ENCODE peak calls at places on chromosome 18, in four cellular contexts. D, T, Z and O are unnamed samples.

GRCh38 chr18:77096936-77097886 is 35.4 kb downstream of the MBP start:
- DNase-seq in Z (no peak), D (no peak), T (no peak), O (no peak)

GRCh38 chr18:21505231-21505630 is 95.3 kb downstream of the ESCO1 start:
- DNase-seq in D (no peak), T (no peak), Z (no peak), O (no peak)

GRCh38 chr18:40984856-40985255 is 970.2 kb upstream of the PIK3C3 start:
- DNase-seq in T (no peak), Z (peak; percentile 29), D (no peak), O (peak; percentile 37)

GRCh38 chr18:47286776-47287410 is 35.4 kb upstream of the SKOR2 start:
- DNase-seq in D (no peak), T (no peak), Z (no peak), O (no peak)

GRCh38 chr18:69956655-69957054 is 9.0 kb upstream of the CD226 start:
- DNase-seq in Z (no peak), D (no peak), T (no peak), O (no peak)

GRCh38 chr18:22219568-22220355 is 50.4 kb downstream of the GATA6 start:
- DNase-seq in T (no peak), D (no peak), Z (no peak), O (no peak)

GRCh38 chr18:38886235-38886634 is 1320.6 kb upstream of the CELF4 start:
- DNase-seq in D (no peak), T (no peak), Z (no peak), O (no peak)

GRCh38 chr18:23540867-23541266 is 37.6 kb downstream of the RMC1 start:
- DNase-seq in D (no peak), T (no peak), Z (peak; percentile 80), O (peak; percentile 54)

GRCh38 chr18:427005-427404 is 73.5 kb downstream of the COLEC12 start:
- DNase-seq in Z (peak; percentile 50), T (no peak), D (no peak), O (peak; percentile 66)

GRCh38 chr18:43524260-43524659 is 247.0 kb upstream of the SYT4 start:
- DNase-seq in Z (no peak), T (no peak), D (no peak), O (no peak)

GRCh38 chr18:59416818-59417217 is 57.8 kb upstream of the LMAN1 start:
- DNase-seq in Z (no peak), D (no peak), T (no peak), O (no peak)
- H3K36me3 ChIP-seq in Z (no peaks in the 10 kb centered on the region), D (no peaks in the 10 kb centered on the region), T (no peaks in the 10 kb centered on the region), O (no peaks in the 10 kb centered on the region)

GRCh38 chr18:55586841-55587240 is 1.2 kb downstream of the TCF4 start:
- DNase-seq in D (no peak), T (no peak), Z (peak; percentile 77), O (peak; percentile 16)
- H3K27ac ChIP-seq in D (no peak overlapping the region), T (no peak overlapping the region), Z (peak overlapping the region; percentile 39), O (peak overlapping the region; percentile 44)

GRCh38 chr18:46095532-46095931 is 2.6 kb downstream of the ATP5F1A start:
- DNase-seq in D (no peak), T (no peak), Z (no peak), O (no peak)
- H3K36me3 ChIP-seq in D (peaks cover 27% of the 10 kb centered on the region), T (peaks cover 8% of the 10 kb centered on the region), Z (peaks cover 25% of the 10 kb centered on the region), O (peaks cover 39% of the 10 kb centered on the region)

GRCh38 chr18:3162181-3162580 is 57.6 kb downstream of the MYOM1 start:
- DNase-seq in D (no peak), Z (no peak), T (no peak), O (no peak)
- H3K27ac ChIP-seq in D (no peak overlapping the region), Z (no peak overlapping the region), T (no peak overlapping the region), O (no peak overlapping the region)

DNA sequence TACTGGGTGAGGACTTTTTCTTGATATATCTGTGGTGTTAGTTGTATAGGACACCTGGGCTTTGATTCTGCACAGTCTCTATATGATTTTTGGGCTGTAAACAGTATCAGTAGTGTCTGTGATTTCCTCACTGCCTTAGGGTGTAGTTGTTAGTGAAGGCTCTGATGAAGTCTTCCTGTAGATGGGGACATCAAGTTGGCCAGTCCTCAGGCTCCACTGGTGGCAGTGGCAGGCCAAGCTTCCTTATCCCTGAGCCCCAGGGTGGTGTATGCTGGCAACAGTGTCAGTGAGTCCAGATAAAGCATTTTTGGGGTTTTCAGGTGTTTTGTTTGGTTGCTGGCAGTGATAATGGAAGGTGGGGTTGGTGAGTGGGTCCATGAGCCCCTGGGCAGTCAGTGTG is 961.4 kb downstream of the DSC3 start:
- DNase-seq in Z (no peak), T (no peak), D (no peak), O (no peak)
- H3K36me3 ChIP-seq in Z (no peaks in the 10 kb centered on the region), T (no peaks in the 10 kb centered on the region), D (no peaks in the 10 kb centered on the region), O (no peaks in the 10 kb centered on the region)

DNA sequence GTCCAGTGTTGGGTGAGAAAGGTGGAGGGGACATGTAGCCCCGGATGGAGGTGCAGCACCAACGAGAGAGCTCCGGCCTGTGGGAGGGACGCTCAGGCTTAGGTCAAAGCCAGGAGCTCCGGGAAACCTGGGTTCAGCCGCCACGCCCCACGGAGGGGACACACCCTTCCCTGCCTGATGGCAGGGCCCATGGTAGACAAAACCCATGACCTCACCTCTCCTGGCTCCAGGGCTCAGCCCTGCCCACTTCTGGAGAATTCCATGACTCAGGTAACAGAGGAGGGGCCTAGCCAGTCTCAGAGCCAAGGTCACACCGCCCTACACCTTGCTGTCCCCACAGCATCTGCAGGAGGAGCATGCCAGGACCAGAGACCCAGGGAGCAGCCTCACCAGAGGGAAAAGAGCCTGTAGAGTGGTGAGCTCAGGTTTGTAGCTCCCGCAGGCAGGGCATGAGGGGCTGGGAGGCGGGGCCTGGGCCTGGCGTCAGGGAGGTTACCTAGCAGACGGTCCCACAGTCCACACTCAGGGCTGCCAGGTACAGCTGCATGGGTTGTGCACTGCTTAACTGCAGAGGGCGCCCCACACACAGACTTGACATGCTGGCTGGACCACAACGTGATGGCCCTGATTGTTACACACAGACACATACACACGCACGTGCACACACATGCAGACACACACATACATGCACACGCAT is 70.8 kb upstream of the SMAD7 start:
- DNase-seq in D (no peak), T (no peak), Z (peak; percentile 26), O (peak; percentile 33)
- H3K27ac ChIP-seq in D (no peak overlapping the region), T (no peak overlapping the region), Z (no peak overlapping the region), O (no peak overlapping the region)

GRCh38 chr18:50008306-50008705 is 186.6 kb downstream of the MYO5B start:
- DNase-seq in Z (no peak), D (no peak), T (no peak), O (no peak)
- H3K36me3 ChIP-seq in Z (no peaks in the 10 kb centered on the region), D (no peaks in the 10 kb centered on the region), T (no peaks in the 10 kb centered on the region), O (no peaks in the 10 kb centered on the region)

GRCh38 chr18:9055626-9056025 is 46.9 kb upstream of the NDUFV2 start:
- DNase-seq in Z (no peak), D (no peak), T (no peak), O (no peak)
- H3K27ac ChIP-seq in Z (no peak overlapping the region), D (no peak overlapping the region), T (no peak overlapping the region), O (no peak overlapping the region)

GRCh38 chr18:79438089-79438488 is 42.4 kb downstream of the NFATC1 start:
- DNase-seq in Z (no peak), T (no peak), D (no peak), O (no peak)
- H3K36me3 ChIP-seq in Z (peaks cover 4% of the 10 kb centered on the region), T (peaks cover 8% of the 10 kb centered on the region), D (peaks cover 36% of the 10 kb centered on the region), O (no peaks in the 10 kb centered on the region)

GRCh38 chr18:42047721-42048120 is 92.7 kb downstream of the PIK3C3 start:
- DNase-seq in T (no peak), D (no peak), Z (no peak), O (peak; percentile 13)
- H3K27ac ChIP-seq in T (no peak overlapping the region), D (no peak overlapping the region), Z (peak overlapping the region; percentile 81), O (peak overlapping the region; percentile 64)